ENCODE peak calls at places on chromosome 5, in eight cellular contexts. L is CD4-positive, CD25-positive, alpha-beta regulatory T cell; Z is cardiac fibroblast; T is K562; K is neural progenitor cell; R is thoracic aorta; B is osteoblast; A is AG04450. E is an unnamed sample.

GRCh38 chr5:149776376-149777305 is 46.5 kb downstream of the PPARGC1B start:
- DNase-seq in B (no peak), K (no peak), A (no peak), Z (no peak), R (no peak), T (no peak), L (no peak), E (no peak)

GRCh38 chr5:136646915-136647314 is 281.6 kb upstream of the TRPC7 start:
- DNase-seq in L (no peak), T (no peak), Z (no peak), R (no peak), B (no peak), A (no peak), K (no peak), E (no peak)

GRCh38 chr5:2757563-2758311 is 6.3 kb upstream of the IRX2 start:
- DNase-seq in K (no peak), A (no peak), T (no peak), Z (peak), R (no peak), B (peak), L (no peak), E (peak)

GRCh38 chr5:123752576-123752975 is 240.6 kb downstream of the CSNK1G3 start:
- DNase-seq in T (no peak), A (peak), L (no peak), K (no peak), R (no peak), B (peak), Z (peak), E (peak)

GRCh38 chr5:89556215-89557009 is 673.4 kb upstream of the MEF2C start:
- DNase-seq in B (peak), R (no peak), T (no peak), Z (peak), K (no peak), A (peak), L (no peak), E (peak)

GRCh38 chr5:98774192-98775046 is 956 bp downstream of the RGMB start:
- DNase-seq in A (no peak), R (no peak), K (peak), Z (peak), B (no peak), L (peak), T (no peak), E (peak)

GRCh38 chr5:126499742-126500396 is 76.7 kb downstream of the GRAMD2B start:
- DNase-seq in K (peak), L (no peak), Z (peak), A (no peak), R (no peak), T (peak), B (no peak), E (no peak)

GRCh38 chr5:100780376-100780870 is 122.7 kb downstream of the ST8SIA4 start:
- DNase-seq in B (no peak), K (no peak), R (no peak), Z (no peak), A (no peak), L (no peak), T (no peak), E (no peak)

GRCh38 chr5:57900356-57900944 is 417.8 kb upstream of the ACTBL2 start:
- DNase-seq in T (no peak), Z (no peak), L (no peak), B (no peak), R (no peak), K (no peak), A (no peak), E (no peak)

GRCh38 chr5:27316283-27316675 is 277.9 kb upstream of the CDH9 start:
- DNase-seq in R (no peak), L (no peak), B (peak), T (no peak), A (peak), Z (peak), K (no peak), E (peak)

GRCh38 chr5:133801955-133802751 is 166.3 kb downstream of the C5orf15 start:
- DNase-seq in Z (peak), A (no peak), L (no peak), T (no peak), R (peak), B (no peak), K (no peak), E (peak)

GRCh38 chr5:150081541-150082283 is 4.6 kb downstream of the CSF1R start:
- DNase-seq in A (no peak), B (peak), T (no peak), K (peak), Z (peak), L (no peak), R (no peak), E (no peak)

GRCh38 chr5:138884554-138884953 is 9.4 kb upstream of the LRRTM2 start:
- DNase-seq in K (no peak), L (no peak), T (no peak), A (no peak), R (no peak), B (no peak), Z (no peak), E (no peak)

GRCh38 chr5:33423018-33423630 is 17.6 kb upstream of the TARS1 start:
- DNase-seq in K (no peak), B (no peak), L (no peak), A (no peak), T (no peak), R (no peak), Z (peak), E (peak)

GRCh38 chr5:158746979-158747378 is 352.7 kb downstream of the EBF1 start:
- DNase-seq in R (no peak), Z (no peak), K (no peak), B (peak), T (no peak), A (no peak), L (no peak), E (peak)

GRCh38 chr5:171462136-171462927 is 42.9 kb downstream of the FGF18 start:
- DNase-seq in K (no peak), T (no peak), L (no peak), B (peak), Z (no peak), R (no peak), A (no peak), E (no peak)

GRCh38 chr5:96794757-96795156 is 13.0 kb downstream of the ERAP1 start:
- DNase-seq in Z (no peak), A (no peak), B (no peak), T (no peak), K (no peak), R (no peak), L (no peak), E (no peak)

GRCh38 chr5:96934291-96934694 is 1.6 kb upstream of the LNPEP start:
- DNase-seq in T (no peak), L (no peak), R (no peak), A (peak), K (peak), Z (no peak), B (no peak), E (peak)

GRCh38 chr5:45288746-45289145 is 407.4 kb downstream of the HCN1 start:
- DNase-seq in L (no peak), R (no peak), T (no peak), K (peak), A (no peak), Z (no peak), B (no peak), E (no peak)

GRCh38 chr5:95631265-95631957 is 11.5 kb downstream of the GPR150 start:
- DNase-seq in K (no peak), R (no peak), A (peak), Z (peak), T (no peak), B (peak), L (no peak), E (peak)

GRCh38 chr5:80739487-80739886 is 84.7 kb upstream of the DHFR start:
- DNase-seq in B (no peak), T (no peak), R (no peak), L (no peak), A (no peak), Z (no peak), K (no peak), E (no peak)

GRCh38 chr5:10352404-10353240 is 873 bp upstream of the MARCHF6 start:
- DNase-seq in K (peak), Z (no peak), L (no peak), A (no peak), B (no peak), R (no peak), T (no peak), E (no peak)

GRCh38 chr5:88279584-88279983 is 10.9 kb upstream of the TMEM161B start:
- DNase-seq in T (no peak), Z (no peak), B (no peak), K (no peak), L (no peak), R (no peak), A (no peak), E (no peak)

DNA sequence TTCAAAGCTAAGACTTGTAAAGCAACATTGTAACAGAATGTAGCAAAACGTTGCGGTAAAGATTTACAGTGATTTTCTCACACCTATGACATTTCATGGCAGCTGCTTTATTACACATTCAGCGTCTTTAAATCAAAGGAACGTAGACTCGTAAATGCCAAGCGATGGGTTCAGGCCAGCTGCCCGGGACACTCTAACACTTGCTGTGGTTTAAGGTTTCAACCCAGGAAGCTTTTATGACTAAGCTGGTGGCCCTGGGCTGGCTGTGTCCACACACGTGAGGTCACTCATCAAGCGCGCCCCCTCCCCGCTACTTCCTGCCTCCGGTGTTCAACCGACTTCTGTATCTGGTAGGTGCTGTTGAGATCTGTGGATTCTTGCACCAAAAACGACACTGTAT is 2.5 kb downstream of the SLC6A18 start:
- DNase-seq in K (no peak), R (no peak), A (no peak), L (no peak), T (no peak), B (no peak), Z (no peak), E (peak)
- H3K4me3 ChIP-seq in K (no peak), R (no peak), A (no peak), L (no peak), T (no peak), B (no peak), Z (no peak), E (no peak)

GRCh38 chr5:177425801-177426565 is 493 bp upstream of the GRK6 start:
- DNase-seq in B (peak), R (peak), A (peak), T (peak), K (peak), L (peak), Z (peak), E (peak)
- H3K4me3 ChIP-seq in B (peak), R (peak), A (peak), T (peak), K (peak), L (peak), Z (peak), E (peak)

GRCh38 chr5:128201065-128201926 is 117.7 kb downstream of the SLC12A2 start:
- DNase-seq in B (peak), T (peak), Z (peak), A (no peak), L (peak), K (peak), R (no peak), E (peak)
- H3K4me3 ChIP-seq in B (peak), T (peak), Z (no peak), A (peak), L (peak), K (peak), R (peak), E (peak)

GRCh38 chr5:14357861-14358260 is 214.7 kb downstream of the TRIO start:
- DNase-seq in R (no peak), Z (no peak), K (peak), A (no peak), B (no peak), L (no peak), T (no peak), E (no peak)

GRCh38 chr5:14358536-14358935 is 215.4 kb downstream of the TRIO start:
- DNase-seq in K (no peak), B (no peak), A (no peak), T (no peak), L (no peak), Z (no peak), R (no peak), E (no peak)

GRCh38 chr5:14356305-14356704 is 213.2 kb downstream of the TRIO start:
- DNase-seq in T (no peak), B (no peak), R (no peak), L (no peak), A (no peak), Z (no peak), K (no peak), E (no peak)

GRCh38 chr5:14357441-14357840 is 214.3 kb downstream of the TRIO start:
- DNase-seq in A (no peak), K (no peak), B (peak), Z (no peak), L (no peak), R (no peak), T (no peak), E (no peak)

GRCh38 chr5:14359069-14360043 is 216.2 kb downstream of the TRIO start:
- DNase-seq in L (no peak), T (no peak), R (no peak), Z (no peak), B (peak), K (no peak), A (no peak), E (no peak)
- H3K4me3 ChIP-seq in L (no peak), T (no peak), R (no peak), Z (no peak), B (no peak), K (no peak), A (no peak), E (no peak)

GRCh38 chr5:81782811-81783210 is 31.9 kb upstream of the SSBP2 start:
- DNase-seq in A (no peak), L (no peak), K (no peak), R (no peak), B (no peak), T (no peak), Z (peak), E (no peak)

GRCh38 chr5:81779935-81780266 is 29.0 kb upstream of the SSBP2 start:
- DNase-seq in T (no peak), Z (no peak), K (no peak), A (no peak), L (no peak), R (no peak), B (no peak), E (no peak)

GRCh38 chr5:81776258-81776657 is 25.4 kb upstream of the SSBP2 start:
- DNase-seq in T (no peak), R (no peak), B (no peak), Z (no peak), L (no peak), A (no peak), K (no peak), E (no peak)

GRCh38 chr5:81779125-81779934 is 28.4 kb upstream of the SSBP2 start:
- DNase-seq in K (no peak), B (no peak), A (no peak), T (no peak), L (peak), R (peak), Z (peak), E (peak)

GRCh38 chr5:81778642-81779041 is 27.7 kb upstream of the SSBP2 start:
- DNase-seq in R (no peak), K (no peak), T (no peak), Z (peak), A (no peak), B (no peak), L (no peak), E (peak)
- H3K4me3 ChIP-seq in R (peak), K (no peak), T (peak), Z (no peak), A (peak), B (peak), L (peak), E (peak)

GRCh38 chr5:14204785-14205321 is 61.7 kb downstream of the TRIO start:
- DNase-seq in R (no peak), B (no peak), L (no peak), T (no peak), K (no peak), Z (peak), A (no peak), E (peak)
- H3K4me3 ChIP-seq in R (peak), B (no peak), L (no peak), T (no peak), K (no peak), Z (peak), A (no peak), E (peak)

GRCh38 chr5:524442-525163 is at the start of gene SLC9A3:
- DNase-seq in R (no peak), T (no peak), K (no peak), Z (no peak), B (no peak), L (no peak), A (no peak), E (no peak)

GRCh38 chr5:520850-521226 is 3.4 kb downstream of the SLC9A3 start:
- DNase-seq in T (no peak), Z (no peak), A (no peak), R (no peak), K (no peak), L (no peak), B (no peak), E (no peak)

GRCh38 chr5:523658-524441 is 399 bp downstream of the SLC9A3 start:
- DNase-seq in A (no peak), B (peak), Z (no peak), R (no peak), T (no peak), L (no peak), K (peak), E (no peak)

GRCh38 chr5:525164-525761 is 1.0 kb upstream of the SLC9A3 start:
- DNase-seq in A (no peak), Z (no peak), K (no peak), R (no peak), B (no peak), T (no peak), L (no peak), E (no peak)

DNA sequence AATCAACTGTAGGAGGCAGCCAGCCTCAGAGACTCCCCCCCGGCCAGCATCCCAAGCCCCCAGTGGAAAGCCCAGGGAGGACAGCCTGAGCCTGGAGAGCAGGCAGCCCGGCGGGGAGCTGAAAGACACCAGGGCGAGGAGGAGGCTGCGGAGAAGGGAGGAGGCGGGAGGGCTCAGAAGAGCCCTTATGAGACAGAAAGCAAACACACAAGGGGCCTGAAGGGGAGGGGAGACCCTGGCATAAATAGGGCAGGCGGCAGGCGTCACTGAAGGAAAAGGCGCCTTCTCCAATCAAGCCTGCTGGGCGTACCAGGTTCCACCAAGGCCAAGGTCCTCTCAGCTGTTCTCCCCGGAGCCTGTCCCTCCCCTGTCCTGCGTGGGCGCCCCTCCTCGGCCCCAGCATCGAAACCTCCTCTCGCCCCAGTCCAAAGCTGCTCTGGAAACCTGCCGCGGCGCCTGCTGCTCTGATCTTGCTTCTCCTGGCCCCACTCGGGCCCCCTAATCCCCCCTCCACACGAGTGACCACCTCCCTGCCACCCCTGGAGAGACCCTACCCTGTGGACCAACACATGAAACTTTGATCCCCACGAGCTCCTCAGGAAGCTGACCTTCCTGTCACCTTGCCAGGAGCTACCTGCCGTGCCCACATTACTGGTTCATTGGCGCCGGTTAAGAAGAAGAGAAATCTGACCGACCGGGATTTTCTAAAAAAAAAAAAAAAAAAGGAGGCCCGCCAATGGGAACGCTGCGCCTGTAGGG is 1.2 kb downstream of the SLC9A3 start:
- DNase-seq in T (no peak), R (no peak), Z (no peak), A (no peak), L (no peak), B (no peak), K (peak), E (no peak)
- H3K4me3 ChIP-seq in T (no peak), R (no peak), Z (no peak), A (no peak), L (no peak), B (no peak), K (peak), E (no peak)

DNA sequence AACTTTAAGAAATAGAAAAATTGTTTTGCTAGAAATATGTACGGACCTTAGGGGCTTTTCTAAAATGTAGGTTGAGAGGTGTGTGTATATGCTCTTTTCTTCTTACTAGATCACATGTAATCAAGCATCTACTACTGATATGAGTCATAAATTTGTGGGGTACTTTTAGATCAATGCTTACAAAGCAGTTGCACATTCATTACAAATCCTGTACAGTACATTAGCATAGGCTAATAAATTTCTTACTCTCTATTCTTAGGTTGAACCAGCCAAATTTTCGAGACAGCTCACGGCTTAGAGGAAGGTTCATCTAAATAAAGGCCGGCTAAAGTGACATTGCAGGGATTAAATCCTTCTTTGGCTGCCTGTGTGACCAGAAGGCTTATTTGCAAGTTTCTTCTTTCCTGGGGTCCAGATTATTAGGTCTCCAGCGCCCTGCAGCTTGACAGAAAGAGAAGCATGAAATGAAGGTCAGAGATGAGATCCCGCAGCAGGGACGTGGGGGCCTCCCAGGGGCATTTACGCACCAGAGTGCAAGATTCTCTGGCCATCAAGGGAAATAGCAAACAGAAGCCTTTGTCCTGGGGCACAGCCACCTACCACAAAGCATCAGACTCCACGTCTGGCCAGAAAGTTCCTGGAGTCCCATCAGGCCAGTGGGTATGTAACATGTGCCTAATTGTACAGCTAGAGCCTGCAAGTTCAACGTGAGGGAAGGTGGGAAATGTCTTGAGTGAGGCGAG is 53.0 kb downstream of the NIM1K start:
- DNase-seq in Z (no peak), T (no peak), A (no peak), B (no peak), K (peak), L (no peak), R (no peak), E (no peak)
- H3K4me3 ChIP-seq in Z (no peak), T (no peak), A (no peak), B (no peak), K (no peak), L (peak), R (no peak), E (no peak)

DNA sequence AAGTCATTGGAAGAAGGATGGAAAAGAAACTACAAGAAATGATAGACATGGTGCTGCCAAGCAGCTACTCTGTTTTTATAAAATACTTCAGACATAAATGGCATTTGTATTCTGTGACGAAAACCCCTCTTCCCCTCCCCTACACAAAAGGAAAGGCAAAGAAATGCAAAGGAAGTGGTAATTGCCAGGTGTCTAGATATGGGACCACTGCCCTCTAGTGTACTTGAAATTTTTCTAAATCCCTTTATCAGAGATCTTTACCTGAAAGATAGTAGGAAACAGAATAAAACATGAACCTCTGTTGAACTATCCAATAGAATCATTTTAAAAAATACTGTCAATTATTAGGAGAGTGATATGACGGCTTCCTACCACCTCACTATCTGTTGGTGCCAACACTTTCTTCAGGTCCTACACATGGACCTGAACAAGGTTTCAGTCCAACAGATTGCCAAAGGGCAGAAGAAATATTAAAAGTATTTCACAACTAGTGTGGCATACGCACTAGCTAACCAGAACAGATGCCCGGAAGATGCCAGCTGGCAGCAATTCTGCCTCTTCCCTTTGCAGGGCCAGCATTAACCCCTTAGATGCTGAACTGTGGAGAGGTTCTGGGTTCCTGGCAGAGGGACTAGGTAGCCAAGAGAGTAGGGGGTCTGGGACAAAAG is 104.1 kb downstream of the TSSK1B start:
- DNase-seq in R (no peak), B (no peak), L (no peak), Z (peak), T (no peak), A (no peak), K (peak), E (peak)
- H3K4me3 ChIP-seq in R (no peak), B (peak), L (peak), Z (peak), T (no peak), A (no peak), K (no peak), E (no peak)

GRCh38 chr5:177366528-177367322 is 9.0 kb downstream of the RGS14 start:
- DNase-seq in T (peak), K (peak), R (peak), B (peak), Z (peak), A (no peak), L (no peak), E (peak)
- H3K4me3 ChIP-seq in T (peak), K (peak), R (peak), B (peak), Z (peak), A (peak), L (no peak), E (peak)

E was measured in AG10803.